ENCODE peak calls at places on chromosomes 1 and 21, in four cellular contexts. U is neural progenitor cell, V is ovary, F is right lobe of liver. T is an unnamed sample.

GRCh38 chr1:215023151-215023832 is 59.2 kb upstream of the KCNK2 start:
- DNase-seq in V (no peak), F (peak; percentile 47), U (no peak), T (no peak)

GRCh38 chr1:92488416-92488815 is 1.7 kb upstream of the GFI1 start:
- DNase-seq in V (no peak), F (no peak), U (no peak), T (no peak)

GRCh38 chr1:166514067-166514466 is 325.2 kb upstream of the POGK start:
- DNase-seq in V (no peak), F (no peak), U (no peak), T (no peak)

GRCh38 chr1:31605908-31606427 is 11.5 kb upstream of the HCRTR1 start:
- DNase-seq in V (no peak), F (no peak), U (no peak), T (no peak)

GRCh38 chr1:156961709-156962108 is 41.3 kb downstream of the LRRC71 start:
- DNase-seq in U (peak; percentile 16), F (no peak), V (no peak), T (no peak)

GRCh38 chr1:158180741-158181576 is at the start of gene CD1D:
- DNase-seq in U (peak; percentile 77), V (peak; percentile 39), F (peak; percentile 66), T (peak; percentile 84)

GRCh38 chr1:9417695-9418094 is 121.6 kb upstream of the SLC25A33 start:
- DNase-seq in U (no peak), V (no peak), F (no peak), T (no peak)

GRCh38 chr1:11499825-11500331 is 20.9 kb downstream of the DISP3 start:
- DNase-seq in U (peak; percentile 93), F (peak; percentile 28), V (peak; percentile 2), T (no peak)

GRCh38 chr1:55479970-55480369 is 264.8 kb upstream of the USP24 start:
- DNase-seq in F (no peak), U (no peak), V (no peak), T (no peak)

GRCh38 chr21:23016617-23017016 is 2018.4 kb downstream of the NCAM2 start:
- DNase-seq in F (no peak), U (peak; percentile 57), V (no peak), T (peak; percentile 72)

GRCh38 chr1:27602510-27603319 is 1.2 kb downstream of the AHDC1 start:
- DNase-seq in V (peak; percentile 82), F (peak; percentile 74), U (peak; percentile 77), T (peak; percentile 82)

GRCh38 chr1:222754386-222755139 is 17.6 kb downstream of the FAM177B start:
- DNase-seq in F (no peak), V (no peak), U (no peak), T (no peak)

GRCh38 chr1:237048803-237049202 is 6.8 kb downstream of the RYR2 start:
- DNase-seq in U (no peak), F (no peak), V (no peak), T (no peak)

GRCh38 chr1:79633456-79633855 is 626.9 kb upstream of the ADGRL4 start:
- DNase-seq in F (no peak), U (no peak), V (no peak), T (no peak)

GRCh38 chr1:224116131-224116530 is 2.2 kb downstream of the FBXO28 start:
- DNase-seq in U (peak; percentile 42), F (no peak), V (no peak), T (no peak)

GRCh38 chr1:228236744-228237143 is 28.9 kb downstream of the OBSCN start:
- DNase-seq in F (no peak), U (peak; percentile 84), V (no peak), T (peak; percentile 89)

GRCh38 chr1:12594966-12595838 is 22.8 kb downstream of the DHRS3 start:
- DNase-seq in U (peak; percentile 79), F (no peak), V (peak; percentile 86), T (peak; percentile 94)

GRCh38 chr1:85166343-85166742 is 34.5 kb downstream of the SYDE2 start:
- DNase-seq in U (no peak), V (no peak), F (no peak), T (no peak)

GRCh38 chr1:57839067-57839466 is 415.2 kb upstream of the DAB1 start:
- DNase-seq in U (no peak), V (no peak), F (no peak), T (no peak)

GRCh38 chr1:53189061-53189460 is 7.6 kb upstream of the CPT2 start:
- DNase-seq in V (no peak), F (no peak), U (no peak), T (no peak)

GRCh38 chr21:35195232-35195631 is 146.1 kb upstream of the RUNX1 start:
- DNase-seq in U (no peak), V (no peak), F (no peak), T (no peak)

GRCh38 chr1:65141394-65141793 is 6.6 kb upstream of the AK4 start:
- DNase-seq in U (no peak), V (no peak), F (no peak), T (no peak)

GRCh38 chr21:35484032-35484431 is 434.9 kb upstream of the RUNX1 start:
- DNase-seq in V (no peak), U (no peak), F (no peak), T (no peak)

GRCh38 chr1:205648212-205648910 is 16.6 kb upstream of the ELK4 start:
- DNase-seq in V (no peak), F (no peak), U (peak; percentile 43), T (peak; percentile 55)

GRCh38 chr1:233627376-233627775 is 13.5 kb downstream of the KCNK1 start:
- DNase-seq in F (no peak), U (no peak), V (no peak), T (peak; percentile 49)

GRCh38 chr1:93703649-93704048 is 22.0 kb upstream of the BCAR3 start:
- DNase-seq in F (peak; percentile 48), U (no peak), V (no peak), T (no peak)

GRCh38 chr1:93704063-93704462 is 22.4 kb upstream of the BCAR3 start:
- DNase-seq in U (no peak), V (no peak), F (peak; percentile 40), T (no peak)

GRCh38 chr1:93707956-93708355 is 26.3 kb upstream of the BCAR3 start:
- DNase-seq in V (no peak), U (no peak), F (peak; percentile 20), T (no peak)

GRCh38 chr1:93708734-93709481 is 27.3 kb upstream of the BCAR3 start:
- DNase-seq in F (no peak), U (no peak), V (peak; percentile 71), T (peak; percentile 53)

DNA sequence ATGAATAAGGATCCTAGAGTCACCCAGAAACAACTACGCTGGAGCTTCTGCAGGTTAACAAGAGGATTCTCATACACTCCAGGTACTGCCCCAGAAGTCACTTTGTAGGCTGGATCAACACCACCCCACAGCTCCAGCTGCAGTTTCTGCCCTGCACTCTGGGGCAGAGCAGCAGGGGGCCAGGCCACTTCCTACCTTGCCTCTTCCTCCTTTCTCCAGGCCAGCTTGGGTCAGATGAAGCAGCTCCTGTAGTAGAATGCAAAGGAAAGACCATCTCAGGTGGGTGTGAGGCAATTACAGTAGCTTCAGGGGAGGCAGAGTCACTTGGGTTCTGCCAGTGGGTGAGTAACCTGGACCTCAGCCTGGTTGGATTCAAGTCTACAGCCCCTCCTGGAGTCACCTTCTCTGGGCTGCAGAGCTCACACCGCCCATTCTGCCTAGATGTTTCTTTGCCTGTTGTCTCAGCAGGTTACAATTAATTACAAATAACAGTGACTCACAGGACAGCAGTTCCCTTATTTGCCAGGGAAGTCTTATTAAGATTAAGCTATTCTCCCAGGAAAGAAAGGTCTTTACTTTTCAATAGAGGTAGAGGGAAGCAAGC is 24.4 kb upstream of the BCAR3 start:
- DNase-seq in F (peak; percentile 22), U (no peak), V (no peak), T (peak; percentile 75)
- H3K4me1 ChIP-seq in F (peaks cover 22% of the 10 kb centered on the region), U (peaks cover 19% of the 10 kb centered on the region), V (peaks cover 10% of the 10 kb centered on the region), T (peaks cover 30% of the 10 kb centered on the region)

DNA sequence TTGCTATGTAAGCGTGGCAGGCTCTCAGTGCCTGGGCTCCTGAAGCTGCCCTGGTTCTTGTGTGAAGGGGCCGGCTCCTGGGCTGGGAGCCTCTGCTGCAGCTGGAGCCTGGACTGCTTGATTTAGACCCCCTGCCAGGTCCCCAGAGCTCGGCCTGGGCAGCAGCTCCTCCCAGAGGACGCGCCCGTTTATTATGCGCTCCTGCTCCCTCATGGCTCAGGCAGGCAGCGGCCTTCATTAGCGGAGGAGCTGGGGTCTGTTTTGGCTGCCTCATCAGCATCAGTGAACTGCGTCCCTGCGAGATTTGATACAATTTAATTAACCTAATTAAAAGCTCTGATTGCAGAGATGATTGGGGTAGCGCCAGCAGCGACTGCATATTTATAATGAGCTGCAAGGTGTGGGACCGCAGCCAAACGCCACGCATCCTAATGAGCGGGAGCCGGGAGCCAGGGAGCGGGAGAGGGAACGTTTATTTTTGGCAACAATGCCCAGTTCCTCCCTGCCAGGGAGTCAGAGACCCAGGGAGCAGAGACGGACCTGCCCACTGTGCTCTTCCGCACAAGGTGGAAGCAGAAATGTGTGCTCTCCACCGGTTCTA is 16.6 kb downstream of the UTP11 start:
- DNase-seq in U (peak; percentile 90), V (peak; percentile 68), F (no peak), T (peak; percentile 91)
- H3K4me1 ChIP-seq in U (peaks cover 40% of the 10 kb centered on the region), V (peaks cover 17% of the 10 kb centered on the region), F (no peaks in the 10 kb centered on the region), T (peaks cover 28% of the 10 kb centered on the region)

GRCh38 chr1:51736702-51737101 is 119.8 kb downstream of the OSBPL9 start:
- DNase-seq in F (no peak), V (no peak), U (no peak), T (no peak)
- H3K4me1 ChIP-seq in F (peaks cover 45% of the 10 kb centered on the region), V (peaks cover 8% of the 10 kb centered on the region), U (peaks cover 31% of the 10 kb centered on the region), T (peaks cover 4% of the 10 kb centered on the region)

DNA sequence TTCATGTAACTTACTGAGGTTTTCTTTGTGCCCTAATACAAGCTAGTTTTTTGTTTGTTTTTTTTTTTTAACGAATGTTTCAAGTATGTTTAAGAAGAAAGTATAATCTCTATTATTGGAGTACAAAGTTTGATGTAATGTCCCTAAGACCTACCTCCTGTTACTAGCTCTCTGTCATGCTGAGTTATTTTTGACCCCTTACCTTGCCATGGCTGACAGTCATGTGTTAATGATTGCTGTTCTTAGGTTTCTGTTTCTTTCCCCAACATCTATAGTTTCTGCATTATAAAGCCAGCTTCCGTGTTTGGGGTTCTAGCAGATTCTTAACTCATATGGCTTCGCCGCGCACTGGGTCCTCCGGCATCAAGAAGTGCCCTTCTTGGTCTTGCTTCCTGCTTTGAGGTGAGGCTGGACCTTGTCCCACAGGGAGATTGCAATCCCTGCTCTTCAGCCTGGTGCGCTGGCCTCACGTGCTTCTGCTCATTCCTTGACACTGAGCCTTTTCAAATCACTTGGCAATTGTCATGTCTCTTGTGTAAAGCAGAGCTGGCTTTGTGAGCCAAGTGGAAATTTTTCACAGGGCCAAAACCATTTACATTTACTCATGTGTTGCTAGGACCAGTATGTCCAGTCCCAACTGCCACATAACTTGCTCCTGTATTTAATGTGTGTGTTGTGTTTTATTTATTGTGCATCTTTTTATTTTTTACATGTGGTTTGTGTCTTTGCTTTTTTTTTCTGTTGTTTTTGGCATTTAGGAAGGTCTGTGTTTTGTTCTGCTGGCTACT is 135.0 kb upstream of the COL6A1 start:
- DNase-seq in F (no peak), V (peak; percentile 18), U (no peak), T (peak; percentile 37)
- H3K4me1 ChIP-seq in F (no peaks in the 10 kb centered on the region), V (no peaks in the 10 kb centered on the region), U (no peaks in the 10 kb centered on the region), T (no peaks in the 10 kb centered on the region)